ENCODE peak calls at places on chromosomes 5 and 9, in eight cellular contexts. H, R, X, N, C, Z, A and B are unnamed samples.
A peak's percentile ranks its signal among the peaks of the same experiment; 100 is the strongest.

GRCh38 chr5:177537389-177538361 is 16.7 kb downstream of the FAM193B start:
- DNase-seq in H (no peak), R (no peak), X (no peak), N (peak; percentile 45), C (peak; percentile 48), Z (peak; percentile 95), A (peak; percentile 62), B (no peak)

GRCh38 chr9:35903049-35903448 is 3.0 kb upstream of the HRCT1 start:
- DNase-seq in H (no peak), R (no peak), X (peak; percentile 35), N (peak; percentile 76), C (no peak), Z (peak; percentile 56), A (peak; percentile 65), B (no peak)

GRCh38 chr5:147310059-147310704 is 75.4 kb downstream of the STK32A start:
- DNase-seq in H (no peak), R (no peak), X (no peak), N (peak; percentile 97), C (peak; percentile 23), Z (peak; percentile 55), A (peak; percentile 24), B (no peak)

GRCh38 chr9:121645853-121646807 is 5.3 kb upstream of the DAB2IP start:
- DNase-seq in H (no peak), R (no peak), X (no peak), N (no peak), C (no peak), Z (no peak), A (no peak), B (no peak)

GRCh38 chr5:39919876-39920275 is 495.1 kb upstream of the DAB2 start:
- DNase-seq in H (no peak), R (no peak), X (no peak), N (no peak), C (no peak), Z (no peak), A (no peak), B (no peak)

GRCh38 chr5:82327961-82328360 is 49.8 kb upstream of the RPS23 start:
- DNase-seq in H (no peak), R (no peak), X (no peak), N (no peak), C (no peak), Z (peak; percentile 82), A (no peak), B (no peak)

GRCh38 chr9:3956081-3956701 is 343.7 kb downstream of the GLIS3 start:
- DNase-seq in H (no peak), R (no peak), X (no peak), N (no peak), C (no peak), Z (no peak), A (no peak), B (no peak)

GRCh38 chr5:173238312-173239232 is 3.6 kb upstream of the NKX2-5 start:
- DNase-seq in H (no peak), R (no peak), X (no peak), N (no peak), C (no peak), Z (no peak), A (no peak), B (no peak)

GRCh38 chr9:21695874-21696341 is 106.5 kb upstream of the MTAP start:
- DNase-seq in H (no peak), R (no peak), X (no peak), N (no peak), C (no peak), Z (no peak), A (no peak), B (no peak)

GRCh38 chr9:21695443-21695842 is 107.0 kb upstream of the MTAP start:
- DNase-seq in H (no peak), R (no peak), X (no peak), N (no peak), C (no peak), Z (no peak), A (no peak), B (no peak)

GRCh38 chr9:21692390-21692789 is 110.0 kb upstream of the MTAP start:
- DNase-seq in H (no peak), R (no peak), X (no peak), N (no peak), C (no peak), Z (no peak), A (no peak), B (no peak)

GRCh38 chr9:21694424-21694823 is 108.0 kb upstream of the MTAP start:
- DNase-seq in H (no peak), R (no peak), X (no peak), N (no peak), C (no peak), Z (no peak), A (no peak), B (no peak)

DNA sequence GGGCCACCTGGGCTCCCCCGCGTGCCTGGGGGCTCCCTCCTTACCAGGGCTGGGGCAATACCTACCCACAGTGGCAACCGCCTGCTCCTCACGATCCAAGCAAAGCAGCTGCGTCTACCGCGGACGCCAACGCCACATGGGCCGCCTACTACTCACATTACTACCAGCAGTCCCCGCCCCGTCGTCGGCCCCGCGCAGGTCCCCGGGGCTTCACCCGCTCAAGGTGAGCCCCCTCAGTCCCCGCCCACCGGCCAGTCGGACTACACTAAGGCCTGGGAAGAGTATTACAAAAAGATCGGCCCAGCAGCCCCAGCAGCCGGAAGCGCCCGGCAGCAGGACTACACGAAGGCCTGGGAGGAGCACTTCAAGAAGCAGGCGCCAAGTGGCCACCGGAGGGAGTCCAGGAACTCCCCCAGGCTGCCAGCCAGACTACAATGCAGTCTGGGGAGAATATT is 106.0 kb upstream of the MTAP start:
- DNase-seq in H (no peak), R (no peak), X (no peak), N (no peak), C (no peak), Z (no peak), A (no peak), B (no peak)
- TF ChIP-seq CTCF in H (no peak), R (no peak), X (no peak), N (no peak), C (no peak), Z (no peak), A (peak; percentile 27), B (no peak)

GRCh38 chr9:96379461-96379860 is 4.0 kb downstream of the SLC35D2 start:
- DNase-seq in H (no peak), R (no peak), X (no peak), N (no peak), C (no peak), Z (no peak), A (no peak), B (no peak)

GRCh38 chr9:96382839-96383164 is 709 bp downstream of the SLC35D2 start:
- DNase-seq in H (no peak), R (no peak), X (no peak), N (no peak), C (no peak), Z (no peak), A (peak; percentile 1), B (no peak)

GRCh38 chr9:96381696-96382095 is 1.8 kb downstream of the SLC35D2 start:
- DNase-seq in H (no peak), R (no peak), X (no peak), N (no peak), C (no peak), Z (no peak), A (no peak), B (no peak)

GRCh38 chr9:96383165-96383939 is at the start of gene SLC35D2:
- DNase-seq in H (no peak), R (peak; percentile 69), X (peak; percentile 16), N (peak; percentile 63), C (peak; percentile 76), Z (peak; percentile 53), A (peak; percentile 9), B (no peak)

DNA sequence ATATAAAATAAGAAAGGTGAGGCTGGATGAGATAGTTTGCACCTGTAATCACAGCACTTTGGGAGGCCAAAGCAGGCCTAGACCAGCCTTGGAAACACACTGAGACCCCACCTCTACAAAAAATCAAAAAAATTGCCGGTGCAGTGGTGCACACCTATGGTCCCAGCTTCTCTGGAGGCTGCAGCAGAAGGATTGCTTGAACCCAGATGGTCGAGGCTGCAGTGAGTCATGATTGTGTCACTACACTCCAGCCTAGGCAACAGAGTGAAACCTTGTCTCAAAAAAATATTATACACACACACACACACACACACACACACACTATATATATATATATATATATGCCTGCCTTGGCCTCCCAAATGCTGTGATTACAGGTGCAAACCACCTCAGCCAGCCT is 1.3 kb downstream of the SLC35D2 start:
- DNase-seq in H (no peak), R (no peak), X (peak; percentile 33), N (peak; percentile 49), C (no peak), Z (peak; percentile 11), A (peak; percentile 3), B (no peak)
- TF ChIP-seq CTCF in H (no peak), R (no peak), X (no peak), N (no peak), C (no peak), Z (no peak), A (no peak), B (no peak)

DNA sequence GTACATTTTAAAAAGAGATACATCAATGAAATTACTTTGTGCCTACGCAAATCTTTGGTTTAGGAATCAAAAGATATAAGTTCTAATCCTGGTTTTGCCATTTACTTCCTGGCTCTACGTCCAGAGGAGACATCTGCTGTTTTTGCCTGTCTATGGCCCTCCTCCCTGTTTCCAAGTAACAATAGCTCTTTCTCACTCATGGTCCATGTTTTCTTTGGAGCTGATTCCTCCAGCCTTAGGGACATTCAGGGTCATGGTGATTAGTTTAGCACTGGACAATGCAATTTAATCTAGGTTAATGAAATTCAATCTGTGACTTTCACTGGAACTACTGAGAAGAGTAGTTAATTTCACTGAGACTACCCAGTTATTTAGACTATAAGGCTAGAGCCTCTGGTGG is 170.6 kb downstream of the SEMA6A start:
- DNase-seq in H (no peak), R (no peak), X (no peak), N (no peak), C (no peak), Z (no peak), A (no peak), B (no peak)
- TF ChIP-seq CTCF in H (no peak), R (no peak), X (no peak), N (no peak), C (no peak), Z (no peak), A (no peak), B (no peak)

GRCh38 chr5:135457424-135458071 is 5.4 kb upstream of the TIFAB start:
- DNase-seq in H (no peak), R (peak; percentile 86), X (peak; percentile 78), N (peak; percentile 88), C (peak; percentile 63), Z (peak; percentile 45), A (no peak), B (no peak)
- TF ChIP-seq CTCF in H (peak; percentile 55), R (peak; percentile 86), X (peak; percentile 73), N (peak; percentile 90), C (peak; percentile 75), Z (peak; percentile 72), A (peak; percentile 80), B (peak; percentile 31)